ENCODE peak calls at places on chromosome X, in ten cellular contexts. Y is ovary, A is upper lobe of left lung, U is K562, N is HepG2, I is suprapubic skin, F is stomach, H is GM12878, R is prostate gland, Q is transverse colon. V is an unnamed sample.
A peak's percentile ranks its signal among the peaks of the same experiment; 100 is the strongest.

GRCh38 chrX:110853610-110854009 is 58.0 kb upstream of the CHRDL1 start:
- DNase-seq in I (no peak), F (no peak), R (peak; percentile 20), U (no peak), H (no peak), Q (no peak), A (no peak), Y (no peak), N (no peak), V (no peak)

GRCh38 chrX:115408736-115409390 is 119.3 kb downstream of the LUZP4 start:
- DNase-seq in N (no peak), H (no peak), I (no peak), A (no peak), R (no peak), Y (no peak), Q (no peak), F (no peak), U (no peak), V (no peak)

GRCh38 chrX:4547218-4547836 is 833.9 kb upstream of the PRKX start:
- DNase-seq in I (no peak), N (peak; percentile 8), A (no peak), Q (peak; percentile 32), Y (no peak), U (peak; percentile 43), H (peak; percentile 5), R (peak; percentile 3), F (peak; percentile 65), V (no peak)

GRCh38 chrX:72005046-72005445 is 94.4 kb downstream of the NHSL2 start:
- DNase-seq in H (no peak), U (no peak), F (no peak), Q (no peak), R (no peak), A (no peak), I (no peak), Y (no peak), N (no peak), V (peak; percentile 67)

GRCh38 chrX:33138677-33139249 is 72.6 kb downstream of the DMD start:
- DNase-seq in F (no peak), Q (no peak), R (no peak), N (no peak), Y (no peak), H (no peak), U (no peak), I (no peak), A (no peak), V (no peak)

GRCh38 chrX:2974946-2975345 is 31.4 kb upstream of the ARSH start:
- DNase-seq in Y (no peak), N (no peak), H (no peak), F (no peak), R (no peak), I (no peak), U (no peak), Q (no peak), A (no peak), V (no peak)

GRCh38 chrX:9293051-9293496 is 171.8 kb upstream of the TBL1X start:
- DNase-seq in N (no peak), Y (no peak), R (no peak), A (no peak), H (no peak), I (no peak), F (no peak), Q (no peak), U (no peak), V (no peak)

GRCh38 chrX:18984381-18985185 is 669 bp upstream of the PHKA2 start:
- DNase-seq in A (peak; percentile 97), Y (peak; percentile 76), H (peak; percentile 23), F (peak; percentile 85), Q (peak; percentile 86), U (peak; percentile 89), I (peak; percentile 84), R (peak; percentile 76), N (peak; percentile 70), V (no peak)

GRCh38 chrX:39174761-39175417 is 373.6 kb downstream of the MID1IP1 start:
- DNase-seq in Y (no peak), I (no peak), Q (peak; percentile 46), A (no peak), H (no peak), R (peak; percentile 10), N (no peak), F (peak; percentile 38), U (no peak), V (no peak)

GRCh38 chrX:134654398-134655012 is 3.8 kb downstream of the PLAC1 start:
- DNase-seq in F (no peak), Q (no peak), I (no peak), N (no peak), U (no peak), Y (no peak), H (no peak), A (no peak), R (no peak), V (no peak)

GRCh38 chrX:22686138-22686541 is 313.6 kb upstream of the DDX53 start:
- DNase-seq in A (no peak), U (no peak), N (no peak), I (no peak), F (no peak), R (no peak), Y (no peak), H (no peak), Q (no peak), V (no peak)

GRCh38 chrX:145405012-145405411 is 157.7 kb downstream of the SPANXN1 start:
- DNase-seq in H (no peak), I (no peak), R (no peak), Q (no peak), Y (no peak), U (peak; percentile 18), F (no peak), N (peak; percentile 1), A (no peak), V (no peak)

GRCh38 chrX:103197721-103198306 is 17.1 kb upstream of the BEX4 start:
- DNase-seq in Q (no peak), N (no peak), F (no peak), I (no peak), U (no peak), Y (no peak), H (no peak), R (no peak), A (no peak), V (no peak)

GRCh38 chrX:136635235-136635634 is 12.7 kb upstream of the CD40LG start:
- DNase-seq in I (no peak), Q (no peak), F (no peak), U (no peak), A (no peak), N (no peak), R (no peak), Y (no peak), H (peak; percentile 51), V (no peak)
- TF ChIP-seq POLR2A in I (no peak), Q (no peak), F (no peak), U (no peak), A (no peak), N (no peak), R (no peak), Y (no peak), H (no peak), V (no peak)

GRCh38 chrX:1555370-1555769 is 18.4 kb upstream of the P2RY8 start:
- DNase-seq in Q (no peak), U (no peak), H (no peak), N (no peak), F (peak; percentile 9), A (no peak), R (no peak), I (peak; percentile 18), Y (no peak), V (peak; percentile 64)
- H3K27ac ChIP-seq in Q (no peak overlapping the region), U (no peak overlapping the region), H (no peak overlapping the region), N (no peak overlapping the region), F (no peak overlapping the region), A (no peak overlapping the region), R (no peak overlapping the region), I (no peak overlapping the region), Y (no peak overlapping the region), V (no peak overlapping the region)

GRCh38 chrX:298993-299392 is 17.8 kb downstream of the PLCXD1 start:
- DNase-seq in R (no peak), A (no peak), N (no peak), U (no peak), I (no peak), H (no peak), Y (no peak), F (no peak), Q (no peak), V (no peak)

GRCh38 chrX:291411-291901 is 10.3 kb downstream of the PLCXD1 start:
- DNase-seq in A (no peak), Y (no peak), I (peak; percentile 48), U (no peak), Q (no peak), N (no peak), R (no peak), H (no peak), F (no peak), V (no peak)

GRCh38 chrX:290476-291166 is 9.4 kb downstream of the PLCXD1 start:
- DNase-seq in Y (no peak), F (no peak), H (no peak), I (peak; percentile 48), R (no peak), Q (no peak), U (no peak), N (no peak), A (no peak), V (no peak)

GRCh38 chrX:292900-293897 is 12.0 kb downstream of the PLCXD1 start:
- DNase-seq in H (no peak), I (peak; percentile 58), Q (no peak), F (peak; percentile 22), A (peak; percentile 62), N (no peak), U (no peak), R (no peak), Y (no peak), V (no peak)

DNA sequence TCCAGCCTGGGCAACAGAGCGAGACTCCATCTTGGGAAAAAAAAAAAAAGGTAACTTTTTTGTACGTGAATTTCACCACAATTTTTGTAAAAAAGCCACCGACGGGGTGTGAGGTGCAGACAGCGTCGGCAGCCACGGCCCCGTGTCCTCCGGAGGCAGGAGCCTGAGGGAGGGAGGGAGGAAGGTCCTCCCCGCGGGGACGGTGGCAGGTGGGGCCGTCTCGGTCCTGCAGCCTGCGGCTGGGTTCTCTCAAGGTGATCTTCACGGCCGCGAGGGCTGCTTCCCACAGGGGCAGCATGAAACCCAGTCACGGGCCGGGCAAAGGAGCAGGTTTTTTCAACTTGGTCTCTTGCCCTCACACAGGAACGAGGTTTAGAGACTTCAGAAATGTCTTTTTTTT is 14.0 kb downstream of the PLCXD1 start:
- DNase-seq in F (no peak), N (no peak), U (no peak), Q (no peak), H (no peak), A (peak; percentile 66), R (no peak), I (peak; percentile 36), Y (no peak), V (no peak)
- H3K36me3 ChIP-seq in F (peaks cover 79% of the 10 kb centered on the region), N (peaks cover 49% of the 10 kb centered on the region), U (peaks cover 60% of the 10 kb centered on the region), Q (no peaks in the 10 kb centered on the region), H (peaks cover 9% of the 10 kb centered on the region), A (peaks cover 21% of the 10 kb centered on the region), R (no peaks in the 10 kb centered on the region), I (peaks cover 63% of the 10 kb centered on the region), Y (no peaks in the 10 kb centered on the region), V (no peaks in the 10 kb centered on the region)

DNA sequence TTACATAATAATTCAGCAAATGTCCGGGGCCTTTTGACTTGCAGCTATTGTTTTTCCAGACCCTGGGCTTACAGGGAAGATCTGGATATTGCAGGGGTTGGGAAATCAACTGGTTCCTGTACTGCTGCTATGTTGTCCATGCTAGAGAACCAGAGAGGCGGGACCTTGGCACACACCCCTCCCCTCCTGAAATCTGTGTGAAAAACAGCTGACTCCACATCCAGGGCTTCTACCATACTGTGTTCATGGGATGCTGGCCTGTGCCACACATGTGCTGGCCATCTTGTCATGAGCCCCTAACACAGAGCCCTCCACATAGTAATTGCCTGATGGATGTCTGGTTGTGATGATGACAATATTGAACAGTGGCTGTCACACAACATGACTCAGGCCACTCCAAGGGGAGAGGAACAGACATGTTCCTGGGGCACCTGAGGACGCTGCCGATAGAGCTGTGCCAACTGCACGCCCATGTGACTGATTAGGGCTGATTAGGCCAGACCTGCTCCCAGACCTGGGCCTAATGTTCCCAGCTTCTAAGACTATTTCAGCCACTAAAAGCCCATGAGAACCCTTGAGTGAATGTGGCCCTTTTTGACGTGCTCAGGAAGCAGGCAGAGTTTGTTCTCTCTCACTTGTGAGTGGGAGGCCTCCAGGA is 13.1 kb downstream of the SLC25A5 start:
- DNase-seq in A (no peak), U (no peak), F (peak; percentile 84), I (no peak), Y (no peak), H (no peak), Q (no peak), R (no peak), N (peak; percentile 25), V (no peak)
- TF ChIP-seq POLR2A in A (no peak), U (no peak), F (no peak), I (no peak), Y (no peak), H (no peak), Q (no peak), R (no peak), N (no peak), V (no peak)